ENCODE peak calls at places on chromosomes 12 and 14, in four cellular contexts. One of them, this sample, is unnamed.

GRCh38 chr12:1517007-1517406 is 77.4 kb downstream of the FBXL14 start:
- DNase-seq in GM12878: no peak
- DNase-seq in NB4: peak
- DNase-seq in AG04449: peak
- DNase-seq in this sample: no peak

GRCh38 chr12:43255642-43256041 is 296.4 kb downstream of the ADAMTS20 start:
- DNase-seq in GM12878: no peak
- DNase-seq in NB4: no peak
- DNase-seq in AG04449: no peak
- DNase-seq in this sample: no peak

GRCh38 chr12:80559766-80560165 is 115.7 kb downstream of the PTPRQ start:
- DNase-seq in GM12878: no peak
- DNase-seq in NB4: no peak
- DNase-seq in AG04449: no peak
- DNase-seq in this sample: no peak

GRCh38 chr12:70277973-70278372 is 34.7 kb downstream of the CNOT2 start:
- DNase-seq in GM12878: no peak
- DNase-seq in NB4: no peak
- DNase-seq in AG04449: no peak
- DNase-seq in this sample: no peak

GRCh38 chr12:1842183-1842904 is 22.0 kb downstream of the LRTM2 start:
- DNase-seq in GM12878: no peak
- DNase-seq in NB4: peak
- DNase-seq in AG04449: no peak
- DNase-seq in this sample: no peak

GRCh38 chr12:42237052-42237852 is 796 bp downstream of the YAF2 start:
- DNase-seq in GM12878: peak
- DNase-seq in NB4: peak
- DNase-seq in AG04449: no peak
- DNase-seq in this sample: peak

GRCh38 chr12:12718853-12719252 is 1.7 kb downstream of the CDKN1B start:
- DNase-seq in GM12878: no peak
- DNase-seq in NB4: peak
- DNase-seq in AG04449: no peak
- DNase-seq in this sample: no peak

GRCh38 chr14:38208825-38209562 is 1.3 kb downstream of the SSTR1 start:
- DNase-seq in GM12878: no peak
- DNase-seq in NB4: no peak
- DNase-seq in AG04449: no peak
- DNase-seq in this sample: no peak

GRCh38 chr14:56333361-56334279 is 215.4 kb downstream of the PELI2 start:
- DNase-seq in GM12878: no peak
- DNase-seq in NB4: peak
- DNase-seq in AG04449: no peak
- DNase-seq in this sample: no peak

GRCh38 chr12:131199221-131199620 is 245.5 kb downstream of the ADGRD1 start:
- DNase-seq in GM12878: no peak
- DNase-seq in NB4: no peak
- DNase-seq in AG04449: no peak
- DNase-seq in this sample: no peak

GRCh38 chr12:6829532-6830220 is 1.5 kb downstream of the P3H3 start:
- DNase-seq in GM12878: no peak
- DNase-seq in NB4: no peak
- DNase-seq in AG04449: no peak
- DNase-seq in this sample: no peak

GRCh38 chr12:133081408-133081806 is 684 bp downstream of the ZNF140 start:
- DNase-seq in GM12878: no peak
- DNase-seq in NB4: peak
- DNase-seq in AG04449: no peak
- DNase-seq in this sample: no peak

GRCh38 chr12:1844223-1844622 is 23.9 kb downstream of the LRTM2 start:
- DNase-seq in GM12878: no peak
- DNase-seq in NB4: no peak
- DNase-seq in AG04449: no peak
- DNase-seq in this sample: no peak

GRCh38 chr14:54621686-54622085 is 54.8 kb downstream of the SAMD4A start:
- DNase-seq in GM12878: no peak
- DNase-seq in NB4: no peak
- DNase-seq in AG04449: no peak
- DNase-seq in this sample: no peak

GRCh38 chr12:75565795-75566194 is 54.4 kb upstream of the KRR1 start:
- DNase-seq in GM12878: no peak
- DNase-seq in NB4: no peak
- DNase-seq in AG04449: no peak
- DNase-seq in this sample: no peak

GRCh38 chr14:20934148-20934762 is 21.0 kb upstream of the RNASE2 start:
- DNase-seq in GM12878: no peak
- DNase-seq in NB4: no peak
- DNase-seq in AG04449: no peak
- DNase-seq in this sample: no peak

GRCh38 chr12:12585115-12585862 is 22.6 kb upstream of the DUSP16 start:
- DNase-seq in GM12878: no peak
- DNase-seq in NB4: no peak
- DNase-seq in AG04449: no peak
- DNase-seq in this sample: no peak

GRCh38 chr14:55533960-55534359 is 46.0 kb upstream of the KTN1 start:
- DNase-seq in GM12878: no peak
- DNase-seq in NB4: no peak
- DNase-seq in AG04449: no peak
- DNase-seq in this sample: peak

GRCh38 chr14:59116984-59117415 is 71.5 kb upstream of the DAAM1 start:
- DNase-seq in GM12878: peak
- DNase-seq in NB4: no peak
- DNase-seq in AG04449: no peak
- DNase-seq in this sample: no peak

GRCh38 chr12:107684990-107685359 is 624 bp upstream of the PWP1 start:
- DNase-seq in GM12878: no peak
- DNase-seq in NB4: peak
- DNase-seq in AG04449: no peak
- DNase-seq in this sample: no peak

GRCh38 chr14:53953828-53954550 is 2.6 kb downstream of the BMP4 start:
- DNase-seq in GM12878: no peak
- DNase-seq in NB4: no peak
- DNase-seq in AG04449: no peak
- DNase-seq in this sample: peak

GRCh38 chr12:16593546-16593945 is 12.4 kb downstream of the LMO3 start:
- DNase-seq in GM12878: no peak
- DNase-seq in NB4: no peak
- DNase-seq in AG04449: no peak
- DNase-seq in this sample: no peak

GRCh38 chr12:121050725-121051124 is 11.7 kb upstream of the OASL start:
- DNase-seq in GM12878: no peak
- DNase-seq in NB4: peak
- DNase-seq in AG04449: no peak
- DNase-seq in this sample: no peak

GRCh38 chr12:130396667-130397066 is 59.0 kb downstream of the PIWIL1 start:
- DNase-seq in GM12878: no peak
- DNase-seq in NB4: no peak
- DNase-seq in AG04449: no peak
- DNase-seq in this sample: no peak

GRCh38 chr12:95173392-95174251 is 43.6 kb downstream of the FGD6 start:
- DNase-seq in GM12878: no peak
- DNase-seq in NB4: no peak
- DNase-seq in AG04449: peak
- DNase-seq in this sample: peak

GRCh38 chr12:28776913-28777312 is 372.2 kb upstream of the FAR2 start:
- DNase-seq in GM12878: no peak
- DNase-seq in NB4: no peak
- DNase-seq in AG04449: no peak
- DNase-seq in this sample: no peak

GRCh38 chr12:50120953-50121352 is 8.9 kb downstream of the COX14 start:
- DNase-seq in GM12878: no peak
- DNase-seq in NB4: no peak
- DNase-seq in AG04449: no peak
- DNase-seq in this sample: no peak

GRCh38 chr12:118259079-118259478 is 113.6 kb downstream of the TAOK3 start:
- DNase-seq in GM12878: no peak
- DNase-seq in NB4: no peak
- DNase-seq in AG04449: no peak
- DNase-seq in this sample: no peak

GRCh38 chr14:94470311-94470710 is 5.7 kb downstream of the SERPINA9 start:
- DNase-seq in GM12878: no peak
- DNase-seq in NB4: no peak
- DNase-seq in AG04449: no peak
- DNase-seq in this sample: no peak

GRCh38 chr14:23370221-23370620 is 2.4 kb upstream of the IL25 start:
- DNase-seq in GM12878: no peak
- DNase-seq in NB4: no peak
- DNase-seq in AG04449: no peak
- DNase-seq in this sample: no peak

GRCh38 chr14:90649557-90650135 is 166.6 kb downstream of the TTC7B start:
- DNase-seq in GM12878: no peak
- DNase-seq in NB4: no peak
- DNase-seq in AG04449: no peak
- DNase-seq in this sample: no peak

DNA sequence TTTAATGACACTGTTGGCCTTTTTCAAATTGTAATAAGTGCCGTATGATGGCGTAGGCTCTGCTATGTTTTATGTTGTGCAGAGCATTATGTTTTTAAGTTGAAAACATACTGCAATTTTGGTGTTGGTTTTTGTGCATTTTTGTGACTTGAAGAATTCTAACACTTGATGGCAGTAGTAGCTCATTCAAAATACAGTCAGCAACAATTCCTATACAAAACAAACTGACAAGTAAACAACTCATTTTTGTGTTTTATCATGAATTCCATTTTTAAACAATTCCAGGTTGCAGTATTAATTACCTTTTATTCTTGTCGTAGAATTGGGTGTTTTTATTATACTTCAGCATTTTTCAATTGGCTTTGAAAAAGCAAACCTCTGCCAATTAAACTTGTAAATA is 4.0 kb upstream of the CCER1 start:
- DNase-seq in GM12878: no peak
- DNase-seq in NB4: no peak
- DNase-seq in AG04449: no peak
- DNase-seq in this sample: no peak
- TF ChIP-seq CTCF in GM12878: no peak
- TF ChIP-seq CTCF in NB4: no peak
- TF ChIP-seq CTCF in AG04449: peak
- TF ChIP-seq CTCF in this sample: no peak

GRCh38 chr12:27244680-27245005 is 557 bp downstream of the STK38L start:
- DNase-seq in GM12878: no peak
- DNase-seq in NB4: no peak
- DNase-seq in AG04449: no peak
- DNase-seq in this sample: no peak

GRCh38 chr12:27245039-27245438 is 953 bp downstream of the STK38L start:
- DNase-seq in GM12878: no peak
- DNase-seq in NB4: peak
- DNase-seq in AG04449: no peak
- DNase-seq in this sample: no peak

GRCh38 chr12:27246141-27246540 is 2.1 kb downstream of the STK38L start:
- DNase-seq in GM12878: no peak
- DNase-seq in NB4: no peak
- DNase-seq in AG04449: no peak
- DNase-seq in this sample: no peak

GRCh38 chr12:27243006-27243405 is 1.1 kb upstream of the STK38L start:
- DNase-seq in GM12878: no peak
- DNase-seq in NB4: no peak
- DNase-seq in AG04449: no peak
- DNase-seq in this sample: no peak

DNA sequence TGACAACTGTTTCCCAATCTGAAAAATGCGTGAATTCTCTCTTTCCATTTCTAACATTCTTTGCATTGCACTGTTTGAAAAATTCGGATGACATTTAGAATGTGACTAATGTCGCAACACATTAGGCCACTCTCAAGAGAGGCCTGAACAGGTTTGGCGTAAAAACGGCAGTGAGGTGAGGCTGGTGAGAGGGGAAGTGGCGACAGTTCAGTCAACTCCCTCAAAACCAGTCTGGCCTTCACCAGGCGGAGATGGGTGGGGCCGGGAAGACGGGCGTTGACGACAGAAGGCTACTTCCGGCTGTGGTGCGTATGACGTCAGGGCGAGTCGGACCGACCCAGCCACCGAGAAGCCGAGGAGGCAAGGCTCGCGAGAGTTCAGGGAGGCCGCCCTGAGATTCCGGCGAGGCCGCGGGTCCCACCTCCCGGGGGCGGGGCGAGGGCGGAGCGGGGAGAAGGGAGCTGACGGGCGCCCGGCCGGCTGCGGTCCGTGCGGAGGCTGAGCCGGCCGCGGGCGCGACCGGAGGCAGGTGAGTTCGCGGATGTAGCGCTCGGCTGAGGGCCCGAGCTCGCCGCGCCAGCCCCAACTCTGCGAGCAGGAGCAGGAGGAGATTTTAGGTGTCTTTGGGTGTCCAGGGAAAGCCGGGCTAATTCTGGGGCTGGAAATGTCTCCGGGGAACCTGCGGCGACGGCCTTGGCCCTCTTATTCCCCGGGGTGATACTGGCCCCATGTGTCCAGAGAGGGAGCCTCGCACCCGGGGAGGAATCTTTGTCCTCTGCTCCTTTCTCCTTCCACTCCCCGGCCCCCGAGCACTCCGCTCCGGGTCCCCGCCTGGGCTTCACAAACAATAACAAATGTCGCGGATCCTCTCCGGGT is at the start of gene STK38L:
- DNase-seq in GM12878: peak
- DNase-seq in NB4: peak
- DNase-seq in AG04449: peak
- DNase-seq in this sample: peak
- TF ChIP-seq CTCF in GM12878: peak
- TF ChIP-seq CTCF in NB4: peak
- TF ChIP-seq CTCF in AG04449: peak
- TF ChIP-seq CTCF in this sample: no peak

DNA sequence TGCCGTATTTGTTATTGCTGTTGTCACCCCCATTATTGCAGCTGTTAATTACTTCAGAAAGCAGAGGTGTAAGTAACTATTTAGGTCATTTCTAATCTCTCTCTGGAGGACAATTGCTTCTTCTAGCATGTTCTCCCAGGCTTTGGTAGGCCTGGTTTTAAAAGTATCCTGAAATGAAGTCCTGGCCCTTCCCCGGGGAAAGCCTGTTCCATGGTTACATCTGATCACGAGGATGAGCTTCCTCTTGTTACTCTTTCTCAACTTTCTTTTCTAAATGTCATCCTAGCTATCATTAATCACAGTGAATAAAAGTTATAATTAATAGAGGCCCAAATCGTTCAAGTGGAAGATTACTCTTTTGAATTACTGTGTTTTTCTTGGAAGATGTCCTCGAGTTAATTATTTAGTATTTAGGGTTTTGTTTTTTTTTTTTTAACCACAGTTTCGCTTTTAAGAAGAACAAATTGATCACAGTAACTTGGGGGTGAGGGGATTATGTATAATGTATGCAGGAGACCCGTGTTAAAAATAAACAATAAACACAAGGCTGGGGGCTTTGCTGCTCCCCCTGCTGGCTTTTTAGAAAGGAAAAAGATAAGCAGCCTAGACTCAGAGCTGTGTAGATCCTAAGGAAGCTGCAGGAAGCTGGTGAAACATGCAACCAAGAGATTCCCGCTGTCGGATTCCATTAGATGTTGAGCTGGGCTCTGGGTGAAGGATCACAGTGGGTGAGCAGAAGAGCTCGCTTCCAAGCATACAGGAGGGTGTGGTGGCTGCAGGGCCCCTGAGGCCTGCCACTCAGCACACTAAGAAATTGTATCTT is 420.1 kb downstream of the FUT8 start:
- DNase-seq in GM12878: no peak
- DNase-seq in NB4: no peak
- DNase-seq in AG04449: no peak
- DNase-seq in this sample: no peak
- TF ChIP-seq CTCF in GM12878: peak
- TF ChIP-seq CTCF in NB4: peak
- TF ChIP-seq CTCF in AG04449: peak
- TF ChIP-seq CTCF in this sample: no peak

GRCh38 chr14:68775614-68776126 is 17.2 kb downstream of the ZFP36L1 start:
- DNase-seq in GM12878: no peak
- DNase-seq in NB4: peak
- DNase-seq in AG04449: no peak
- DNase-seq in this sample: no peak
- TF ChIP-seq CTCF in GM12878: peak
- TF ChIP-seq CTCF in NB4: peak
- TF ChIP-seq CTCF in AG04449: no peak
- TF ChIP-seq CTCF in this sample: no peak

This sample was measured in prostate gland.